ENCODE peak calls at places on chromosomes 5 and 9, in ten cellular contexts. X is left ventricle myocardium inferior, D is SK-N-SH, H is tibial artery, E is astrocyte, A is lung, F is breast epithelium, Z is fibroblast of lung, P is neural progenitor cell, O is uterus. K is an unnamed sample.

GRCh38 chr9:131238402-131239021 is 37.8 kb downstream of the FAM78A start:
- DNase-seq in X (peak; percentile 50), D (no peak), H (no peak), E (peak; percentile 87), A (no peak), F (no peak), Z (peak; percentile 29), P (peak; percentile 45), O (no peak), K (peak; percentile 41)

GRCh38 chr5:142821733-142822487 is 51.7 kb downstream of the ARHGAP26 start:
- DNase-seq in X (no peak), D (no peak), H (no peak), E (peak; percentile 94), A (no peak), F (no peak), Z (peak; percentile 90), P (no peak), O (no peak), K (no peak)

GRCh38 chr5:160169326-160169725 is 50.1 kb upstream of the PWWP2A start:
- DNase-seq in X (no peak), D (no peak), H (no peak), E (peak; percentile 92), A (no peak), F (no peak), Z (peak; percentile 78), P (no peak), O (peak; percentile 27), K (no peak)

GRCh38 chr9:82081507-82081906 is 92.9 kb downstream of the SPATA31D1 start:
- DNase-seq in X (no peak), D (no peak), H (no peak), E (no peak), A (no peak), F (no peak), Z (peak; percentile 24), P (no peak), O (no peak), K (no peak)

GRCh38 chr9:33225319-33226152 is 14.4 kb upstream of the SPINK4 start:
- DNase-seq in X (no peak), D (peak; percentile 38), H (peak; percentile 58), E (peak; percentile 59), A (peak; percentile 61), F (peak; percentile 37), Z (peak; percentile 90), P (peak; percentile 55), O (peak; percentile 64), K (peak; percentile 59)

GRCh38 chr5:109866051-109866450 is 176.3 kb downstream of the MAN2A1 start:
- DNase-seq in X (no peak), D (no peak), H (no peak), E (peak; percentile 95), A (no peak), F (no peak), Z (no peak), P (no peak), O (no peak), K (no peak)

GRCh38 chr9:125522328-125522725 is 184.7 kb downstream of the MAPKAP1 start:
- DNase-seq in X (no peak), D (no peak), H (no peak), E (peak; percentile 90), A (peak; percentile 78), F (no peak), Z (peak; percentile 67), P (no peak), O (no peak), K (no peak)

GRCh38 chr9:110179734-110180133 is 28.2 kb downstream of the C9orf152 start:
- DNase-seq in X (no peak), D (no peak), H (no peak), E (peak; percentile 75), A (no peak), F (no peak), Z (peak; percentile 87), P (no peak), O (no peak), K (no peak)

GRCh38 chr9:5976668-5977397 is 38.6 kb downstream of the RANBP6 start:
- DNase-seq in X (no peak), D (no peak), H (no peak), E (no peak), A (no peak), F (no peak), Z (peak; percentile 31), P (no peak), O (no peak), K (no peak)

GRCh38 chr5:159752622-159753275 is 163.5 kb upstream of the ADRA1B start:
- DNase-seq in X (no peak), D (no peak), H (peak; percentile 52), E (no peak), A (no peak), F (no peak), Z (peak; percentile 46), P (no peak), O (no peak), K (no peak)

GRCh38 chr9:92191801-92192200 is 76.6 kb upstream of the SPTLC1 start:
- DNase-seq in X (no peak), D (peak; percentile 47), H (no peak), E (peak; percentile 30), A (no peak), F (no peak), Z (peak; percentile 25), P (no peak), O (no peak), K (peak; percentile 90)

GRCh38 chr5:137833463-137833862 is 34.2 kb upstream of the MYOT start:
- DNase-seq in X (no peak), D (no peak), H (no peak), E (peak; percentile 96), A (no peak), F (no peak), Z (peak; percentile 56), P (no peak), O (peak; percentile 22), K (no peak)

DNA sequence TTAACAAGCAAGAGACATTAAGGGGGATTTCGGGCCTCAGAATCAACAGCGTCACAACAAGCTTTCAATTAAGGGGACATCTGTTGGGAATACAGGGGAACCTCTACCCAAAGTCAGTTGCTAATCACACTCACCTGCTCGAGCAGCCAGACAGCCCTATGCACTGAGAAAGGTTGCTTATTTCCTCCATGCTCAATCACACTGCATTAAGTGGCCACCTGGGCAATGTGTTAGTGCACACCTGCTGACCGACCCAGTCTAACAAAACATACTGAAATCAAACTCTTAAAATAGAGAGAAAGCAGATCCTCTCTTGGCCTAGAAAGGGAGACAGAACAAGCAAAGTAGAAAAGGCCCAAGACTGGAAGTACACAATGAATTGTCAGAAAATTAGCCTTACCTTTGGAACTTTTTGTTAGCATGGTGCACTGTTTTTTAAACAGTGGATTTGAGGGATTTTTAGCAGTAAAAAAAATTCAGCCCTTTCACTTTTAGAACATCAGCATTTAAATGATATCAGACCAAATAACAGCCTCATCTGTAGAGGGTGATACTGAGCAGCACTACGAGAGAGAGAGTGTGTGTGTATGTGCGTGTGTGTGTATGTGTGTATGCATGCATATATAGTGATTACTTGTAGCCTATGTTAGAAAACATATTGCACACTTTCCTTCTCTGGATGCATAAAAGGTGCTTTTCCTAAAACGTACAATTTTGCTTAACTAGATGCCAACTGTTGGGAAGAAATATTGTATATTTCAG is 1118.6 kb upstream of the DMAC1 start:
- DNase-seq in X (no peak), D (no peak), H (no peak), E (no peak), A (no peak), F (no peak), Z (no peak), P (no peak), O (no peak), K (no peak)
- H3K4me3 ChIP-seq in X (no peak overlapping the region), D (no peak overlapping the region), H (no peak overlapping the region), E (no peak overlapping the region), A (no peak overlapping the region), F (no peak overlapping the region), Z (no peak overlapping the region), P (no peak overlapping the region), O (no peak overlapping the region), K (no peak overlapping the region)

DNA sequence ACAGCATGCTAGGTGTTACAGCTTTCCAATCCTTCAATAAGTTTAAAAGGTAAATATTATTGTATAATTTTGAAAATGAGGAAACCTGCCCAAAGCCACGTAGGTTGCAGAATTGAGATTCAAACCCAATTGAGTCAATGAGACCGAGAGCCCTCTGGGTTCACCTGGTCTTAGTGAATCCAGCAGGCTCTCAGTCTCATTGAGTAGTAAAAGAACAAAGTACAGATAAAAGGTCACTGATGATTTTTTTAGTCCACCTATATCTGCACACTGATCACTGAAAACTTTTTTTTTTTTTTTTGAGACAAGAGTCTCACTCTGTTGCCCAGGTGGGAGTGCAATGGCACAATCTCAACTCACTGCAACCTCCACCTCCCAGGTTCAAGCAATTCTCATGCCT is 27.2 kb downstream of the PLPP1 start:
- DNase-seq in X (no peak), D (no peak), H (no peak), E (no peak), A (no peak), F (no peak), Z (no peak), P (no peak), O (no peak), K (no peak)
- H3K4me1 ChIP-seq in X (peaks cover 70% of the 10 kb centered on the region), D (no peaks in the 10 kb centered on the region), H (peaks cover 43% of the 10 kb centered on the region), E (no peaks in the 10 kb centered on the region), A (peaks cover 1% of the 10 kb centered on the region), F (no peaks in the 10 kb centered on the region), Z (no peaks in the 10 kb centered on the region), P (peaks cover 7% of the 10 kb centered on the region), O (no peaks in the 10 kb centered on the region), K (no peaks in the 10 kb centered on the region)

DNA sequence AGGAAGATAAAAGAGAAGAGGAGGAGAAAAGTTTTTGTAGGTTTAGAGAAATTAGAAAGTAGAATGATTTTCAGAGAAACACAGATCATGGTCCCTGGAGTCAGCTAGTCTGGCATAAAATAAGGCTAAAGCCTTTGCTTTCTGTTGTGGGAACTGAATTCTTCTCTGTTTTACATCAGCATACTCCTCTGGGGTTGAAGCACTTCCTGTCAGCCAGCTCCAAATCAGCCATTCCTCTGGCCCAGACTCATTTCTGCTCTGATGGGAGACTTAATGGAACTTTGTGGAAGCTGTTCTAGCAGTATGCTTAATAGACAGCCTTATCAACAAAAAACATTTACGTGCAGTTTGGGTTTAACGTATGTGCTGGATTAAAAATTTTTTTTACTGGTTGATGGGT is 143.2 kb downstream of the HMHB1 start:
- DNase-seq in X (peak; percentile 15), D (peak; percentile 5), H (no peak), E (peak; percentile 51), A (no peak), F (no peak), Z (no peak), P (no peak), O (no peak), K (no peak)
- TF ChIP-seq CTCF in X (no peak), D (no peak), H (no peak), E (no peak), A (no peak), F (no peak), Z (no peak), P (no peak), O (no peak), K (no peak)

DNA sequence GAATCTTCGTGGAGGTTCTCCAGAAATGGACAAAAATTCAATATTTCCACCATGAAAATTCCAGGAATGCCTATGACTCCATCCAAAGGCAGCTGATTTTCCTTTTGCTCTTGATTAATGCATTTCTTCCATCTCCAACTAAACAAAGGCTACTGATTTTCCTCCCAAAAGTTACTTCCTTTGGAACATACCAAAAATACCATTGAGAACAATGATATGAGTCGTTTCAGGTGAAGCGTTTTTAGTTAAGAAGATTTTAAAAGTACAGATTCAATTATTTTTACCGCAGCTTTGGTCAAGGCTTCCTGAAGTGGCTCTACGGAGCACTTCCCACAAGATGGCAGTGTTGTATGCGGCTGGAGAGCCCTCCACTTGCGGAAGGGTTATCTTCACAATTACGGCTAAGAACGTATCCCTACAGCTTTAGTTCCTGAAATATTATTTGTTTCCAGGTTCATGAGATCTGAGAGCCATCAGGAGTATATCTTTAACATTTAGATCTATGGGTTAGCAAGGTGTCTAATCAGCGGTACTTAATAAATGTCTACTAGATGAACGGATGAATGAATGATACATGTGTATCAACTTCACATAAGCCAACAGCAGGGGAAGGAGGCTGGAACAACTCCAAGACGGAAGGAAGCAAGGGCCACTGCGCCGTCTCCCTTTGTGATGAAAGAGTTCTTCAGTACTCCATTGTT is 35.9 kb upstream of the ARSB start:
- DNase-seq in X (peak; percentile 29), D (peak; percentile 33), H (peak; percentile 51), E (peak; percentile 85), A (peak; percentile 50), F (peak; percentile 31), Z (peak; percentile 76), P (peak; percentile 72), O (peak; percentile 52), K (peak; percentile 68)
- H3K4me3 ChIP-seq in X (peak overlapping the region; percentile 34), D (peak overlapping the region; percentile 38), H (peak overlapping the region; percentile 24), E (peak overlapping the region; percentile 11), A (no peak overlapping the region), F (peak overlapping the region; percentile 8), Z (no peak overlapping the region), P (no peak overlapping the region), O (peak overlapping the region; percentile 11), K (peak overlapping the region; percentile 49)